ENCODE peak calls at places on chromosome 2, in five cellular contexts. J is hepatocyte, N is OCI-LY7, O is PC-9, S is mesenchymal stem cell. W is an unnamed sample.

GRCh38 chr2:234111523-234111922 is 61.0 kb downstream of the SPP2 start:
- DNase-seq in N (no peak), O (peak), S (no peak), J (no peak), W (peak)

GRCh38 chr2:140502951-140503630 is 1627.7 kb downstream of the LRP1B start:
- DNase-seq in O (peak), N (no peak), S (peak), J (no peak), W (peak)

GRCh38 chr2:241852981-241853631 is 5.6 kb downstream of the PDCD1 start:
- DNase-seq in O (no peak), S (no peak), J (no peak), N (no peak), W (peak)

GRCh38 chr2:238560234-238560633 is 133.5 kb downstream of the ASB1 start:
- DNase-seq in J (no peak), S (no peak), N (no peak), O (no peak), W (peak)

GRCh38 chr2:46269545-46270273 is 27.5 kb upstream of the EPAS1 start:
- DNase-seq in S (peak), O (no peak), N (no peak), J (no peak), W (no peak)

GRCh38 chr2:32484907-32485306 is 128.1 kb downstream of the BIRC6 start:
- DNase-seq in N (no peak), O (peak), J (peak), S (peak), W (peak)

GRCh38 chr2:43057026-43057741 is 169.2 kb downstream of the ZFP36L2 start:
- DNase-seq in O (peak), N (no peak), S (no peak), J (no peak), W (peak)

GRCh38 chr2:97645112-97645699 is 656 bp upstream of the COX5B start:
- DNase-seq in J (no peak), S (no peak), N (peak), O (no peak), W (peak)

GRCh38 chr2:120397362-120397811 is 51.5 kb downstream of the INHBB start:
- DNase-seq in J (peak), N (no peak), S (peak), O (peak), W (peak)

GRCh38 chr2:233706720-233707119 is 6.0 kb upstream of the UGT1A5 start:
- DNase-seq in S (peak), J (no peak), N (no peak), O (peak), W (no peak)

GRCh38 chr2:166223298-166223697 is 95.5 kb upstream of the SCN1A start:
- DNase-seq in S (no peak), J (no peak), N (no peak), O (no peak), W (no peak)

GRCh38 chr2:39504790-39505335 is 67.8 kb upstream of the MAP4K3 start:
- DNase-seq in S (peak), N (no peak), O (no peak), J (peak), W (no peak)

GRCh38 chr2:241272298-241272721 is 43.2 kb downstream of the HDLBP start:
- DNase-seq in O (no peak), J (peak), S (peak), N (no peak), W (no peak)

GRCh38 chr2:17709897-17710296 is 43.7 kb downstream of the SMC6 start:
- DNase-seq in N (no peak), O (no peak), J (no peak), S (no peak), W (peak)

GRCh38 chr2:205770557-205770956 is 88.3 kb downstream of the NRP2 start:
- DNase-seq in N (no peak), O (no peak), S (no peak), J (no peak), W (no peak)

DNA sequence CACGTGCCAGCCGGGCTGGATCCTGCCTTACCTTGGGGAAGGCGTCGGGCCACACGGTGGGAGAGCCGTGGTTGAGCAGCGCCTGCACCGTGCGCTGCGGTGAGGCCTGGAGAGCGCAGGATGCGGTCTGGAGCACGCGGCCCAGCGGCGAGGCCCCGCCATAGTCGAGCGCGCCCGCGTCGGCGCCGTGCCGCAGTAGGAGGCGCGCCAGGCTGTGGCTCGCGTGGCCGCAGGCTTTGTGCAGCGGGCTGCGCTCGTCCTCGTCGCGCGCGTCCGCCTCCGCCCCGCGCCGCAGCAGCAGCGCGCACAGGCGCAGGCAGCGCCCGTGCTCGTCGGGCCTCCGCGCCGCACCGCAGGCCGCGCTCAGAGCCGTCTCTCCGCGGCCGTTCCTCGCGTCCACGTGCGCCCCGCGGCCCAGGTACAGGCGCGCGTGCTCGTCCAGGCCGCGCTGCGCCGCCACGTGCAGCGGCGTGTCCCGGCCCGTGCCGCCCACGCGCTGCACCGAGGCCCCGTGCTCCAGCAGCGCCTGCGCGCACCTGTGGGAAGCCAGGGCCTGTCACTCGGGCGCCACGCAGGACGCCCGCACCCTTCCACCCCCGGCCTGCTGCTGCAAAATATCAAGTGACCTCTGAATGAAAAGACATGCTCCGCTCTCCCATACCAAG is 46.3 kb upstream of the GBX2 start:
- DNase-seq in N (no peak), O (no peak), J (no peak), S (no peak), W (no peak)
- H2AFZ ChIP-seq in N (no peak), O (no peak), J (no peak), S (no peak), W (no peak)

DNA sequence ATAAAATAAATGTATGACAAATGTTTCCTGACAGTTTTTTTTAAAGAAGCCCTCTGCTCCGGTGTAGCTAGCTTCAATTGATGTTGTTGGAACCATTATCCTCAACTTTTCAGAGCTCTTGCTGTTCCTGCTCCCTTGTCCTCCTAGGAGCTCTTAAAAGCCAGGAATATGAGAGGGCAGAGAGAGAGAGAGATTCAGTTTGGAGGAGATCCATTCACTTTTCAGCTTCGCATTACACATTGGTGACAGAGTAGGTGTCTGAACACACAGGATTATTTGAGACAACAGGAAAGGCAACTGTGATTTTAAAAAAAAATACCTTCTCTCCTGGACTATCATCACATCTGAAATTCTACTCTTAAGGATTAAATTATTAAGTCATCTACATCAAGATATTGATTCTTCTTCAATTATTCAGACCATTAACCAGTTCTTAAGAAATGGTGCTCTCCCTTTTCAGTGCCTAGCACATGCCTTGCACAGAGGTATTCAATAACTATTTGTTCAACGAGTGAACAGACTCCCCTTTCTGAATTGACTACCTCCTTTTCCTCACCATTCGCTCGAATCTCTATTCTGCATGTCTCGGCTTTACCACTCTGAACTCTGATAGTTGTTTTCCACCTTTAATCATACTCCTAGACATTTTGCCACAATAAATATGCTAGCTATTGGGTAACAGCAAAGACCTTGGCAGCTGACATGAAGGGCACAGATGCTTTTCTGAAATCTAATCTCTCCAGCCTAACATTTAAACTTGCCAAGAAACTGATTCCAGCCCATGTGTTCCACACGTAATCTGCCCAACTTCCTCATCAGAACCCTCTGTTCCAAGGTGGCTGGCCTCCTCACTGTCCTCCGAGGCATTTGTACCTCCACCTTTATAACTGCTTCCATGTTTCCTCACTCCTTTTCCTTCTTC is 28.6 kb upstream of the SLC35F5 start:
- DNase-seq in O (no peak), N (no peak), S (no peak), J (no peak), W (no peak)
- H2AFZ ChIP-seq in O (no peak), N (no peak), S (no peak), J (no peak), W (no peak)

GRCh38 chr2:170118641-170119040 is 59.3 kb upstream of the MYO3B start:
- DNase-seq in N (no peak), S (no peak), J (no peak), O (no peak), W (no peak)

GRCh38 chr2:170121689-170122088 is 56.3 kb upstream of the MYO3B start:
- DNase-seq in J (no peak), O (peak), N (no peak), S (no peak), W (no peak)

GRCh38 chr2:170122883-170123547 is 54.9 kb upstream of the MYO3B start:
- DNase-seq in N (no peak), J (no peak), O (peak), S (peak), W (peak)

GRCh38 chr2:170123593-170123992 is 54.4 kb upstream of the MYO3B start:
- DNase-seq in O (peak), S (peak), N (no peak), J (peak), W (no peak)
- H2AFZ ChIP-seq in O (peak), S (no peak), N (no peak), J (no peak), W (no peak)

GRCh38 chr2:71715241-71715750 is 261.9 kb downstream of the DYSF start:
- DNase-seq in J (no peak), N (no peak), O (no peak), S (no peak), W (no peak)
- H2AFZ ChIP-seq in J (no peak), N (no peak), O (no peak), S (no peak), W (no peak)

GRCh38 chr2:159922563-159922962 is 124.6 kb upstream of the CD302 start:
- DNase-seq in N (no peak), O (no peak), J (no peak), S (no peak), W (no peak)
- H2AFZ ChIP-seq in N (no peak), O (no peak), J (no peak), S (no peak), W (no peak)

DNA sequence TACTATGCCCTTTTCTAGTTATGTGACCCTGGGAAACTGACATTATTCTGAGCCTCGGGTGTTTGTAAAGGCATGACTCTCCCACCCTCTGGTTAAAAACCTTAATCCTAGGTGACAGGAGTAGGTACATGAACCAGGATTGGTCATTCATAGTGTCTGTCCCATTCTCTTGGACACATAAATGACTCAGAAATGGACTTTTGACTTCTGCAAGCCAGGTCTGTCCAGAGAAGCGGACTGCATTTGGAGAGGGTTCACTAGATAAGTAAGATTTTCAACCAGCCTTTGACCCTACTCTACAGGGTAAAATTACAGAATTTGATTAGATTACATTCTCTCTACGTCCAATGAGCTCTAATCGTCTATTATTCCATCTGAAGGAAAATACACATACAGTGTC is 285.9 kb downstream of the DPP10 start:
- DNase-seq in O (no peak), S (no peak), N (no peak), J (peak), W (no peak)
- H2AFZ ChIP-seq in O (no peak), S (no peak), N (no peak), J (no peak), W (no peak)

GRCh38 chr2:106667478-106668077 is 180.4 kb downstream of the CD8B2 start:
- DNase-seq in S (no peak), O (no peak), J (no peak), N (no peak), W (no peak)
- H2AFZ ChIP-seq in S (no peak), O (no peak), J (no peak), N (no peak), W (no peak)